ENCODE peak calls at places on chromosome 9, in ten cellular contexts. V is AG09319; O is HEK293T; E is fibroblast of the aortic adventitia; K is HL-60; X is T follicular helper cell; D is left colon; W is stimulated activated CD4-positive, alpha-beta T cell treated with anti-CD3 and anti-CD28 coated beads, Interleukin-15, amount 100 ng/mL, for 1 hour; Z is HT-29; F is aorta. G is an unnamed sample.

GRCh38 chr9:105309531-105309931 is 65.1 kb downstream of the SLC44A1 start:
- DNase-seq in V (no peak), O (no peak), E (peak; percentile 11), K (no peak), X (no peak), D (no peak), W (no peak), Z (no peak), F (no peak), G (no peak)

GRCh38 chr9:111559000-111559610 is 34.1 kb downstream of the ZNF483 start:
- DNase-seq in V (no peak), O (no peak), E (peak; percentile 31), K (no peak), X (no peak), D (no peak), W (no peak), Z (no peak), F (no peak), G (no peak)

GRCh38 chr9:112002131-112002846 is 105.7 kb downstream of the UGCG start:
- DNase-seq in V (no peak), O (no peak), E (no peak), K (no peak), X (peak; percentile 1), D (no peak), W (no peak), Z (no peak), F (no peak), G (no peak)

GRCh38 chr9:120915854-120916495 is 10.6 kb downstream of the TRAF1 start:
- DNase-seq in V (no peak), O (no peak), E (no peak), K (no peak), X (no peak), D (no peak), W (no peak), Z (no peak), F (peak; percentile 2), G (no peak)

GRCh38 chr9:20732118-20732517 is 48.1 kb downstream of the FOCAD start:
- DNase-seq in V (no peak), O (no peak), E (no peak), K (no peak), X (no peak), D (no peak), W (no peak), Z (no peak), F (no peak), G (no peak)

GRCh38 chr9:26459959-26460358 is 432.6 kb downstream of the CAAP1 start:
- DNase-seq in V (no peak), O (no peak), E (no peak), K (no peak), X (no peak), D (no peak), W (no peak), Z (no peak), F (no peak), G (no peak)

GRCh38 chr9:22440841-22441240 is 5.8 kb upstream of the DMRTA1 start:
- DNase-seq in V (no peak), O (no peak), E (no peak), K (no peak), X (no peak), D (no peak), W (no peak), Z (no peak), F (no peak), G (no peak)

GRCh38 chr9:126650830-126651341 is 37.2 kb downstream of the LMX1B start:
- DNase-seq in V (no peak), O (no peak), E (no peak), K (no peak), X (no peak), D (peak; percentile 23), W (no peak), Z (no peak), F (no peak), G (no peak)

GRCh38 chr9:137365056-137365455 is 57.9 kb downstream of the EXD3 start:
- DNase-seq in V (no peak), O (no peak), E (no peak), K (no peak), X (no peak), D (no peak), W (no peak), Z (no peak), F (no peak), G (no peak)

GRCh38 chr9:26773054-26773453 is 119.5 kb downstream of the CAAP1 start:
- DNase-seq in V (no peak), O (no peak), E (no peak), K (no peak), X (no peak), D (peak; percentile 15), W (no peak), Z (no peak), F (no peak), G (no peak)